ENCODE peak calls at places on chromosomes 16 and 17, in six cellular contexts. P is left ventricle myocardium inferior; X is CD8-positive, alpha-beta T cell; N is foreskin fibroblast; A is GM23338; V is dorsolateral prefrontal cortex. S is an unnamed sample.
A peak's percentile ranks its signal among the peaks of the same experiment; 100 is the strongest.

GRCh38 chr16:57795431-57795878 is 6.8 kb downstream of the KIFC3 start:
- DNase-seq in P (peak; percentile 41), X (no peak), N (peak; percentile 27), A (peak; percentile 86), V (peak; percentile 52), S (peak; percentile 32)

GRCh38 chr17:78990349-78991016 is 10.8 kb upstream of the LGALS3BP start:
- DNase-seq in P (peak; percentile 27), X (no peak), N (no peak), A (no peak), V (peak; percentile 24), S (no peak)

GRCh38 chr17:29384901-29385300 is 5.3 kb upstream of the TAOK1 start:
- DNase-seq in P (no peak), X (no peak), N (no peak), A (no peak), V (no peak), S (no peak)

GRCh38 chr17:58196610-58197009 is 4.1 kb downstream of the EPX start:
- DNase-seq in P (no peak), X (no peak), N (no peak), A (no peak), V (no peak), S (no peak)

GRCh38 chr16:86942469-86943175 is 364.3 kb downstream of the FOXL1 start:
- DNase-seq in P (no peak), X (no peak), N (peak; percentile 57), A (no peak), V (no peak), S (no peak)

GRCh38 chr17:8155341-8156173 is 3.4 kb upstream of the PER1 start:
- DNase-seq in P (no peak), X (no peak), N (no peak), A (peak; percentile 49), V (no peak), S (peak; percentile 23)

GRCh38 chr16:54059319-54059718 is 227.3 kb downstream of the IRX3 start:
- DNase-seq in P (no peak), X (no peak), N (no peak), A (no peak), V (no peak), S (no peak)

GRCh38 chr16:54595636-54596035 is 309.0 kb upstream of the IRX3 start:
- DNase-seq in P (no peak), X (no peak), N (no peak), A (no peak), V (no peak), S (no peak)

GRCh38 chr17:61361084-61361483 is 38.6 kb upstream of the TBX2 start:
- DNase-seq in P (no peak), X (no peak), N (peak; percentile 64), A (no peak), V (no peak), S (no peak)

GRCh38 chr17:16878547-16879100 is 93.3 kb downstream of the TNFRSF13B start:
- DNase-seq in P (no peak), X (no peak), N (no peak), A (no peak), V (no peak), S (no peak)

GRCh38 chr17:73068322-73069153 is 23.9 kb downstream of the SLC39A11 start:
- DNase-seq in P (no peak), X (no peak), N (peak; percentile 47), A (no peak), V (no peak), S (no peak)

GRCh38 chr17:9512323-9513168 is 63.1 kb downstream of the STX8 start:
- DNase-seq in P (no peak), X (no peak), N (peak; percentile 50), A (no peak), V (no peak), S (no peak)

GRCh38 chr17:5676012-5676411 is 91.7 kb upstream of the NLRP1 start:
- DNase-seq in P (no peak), X (no peak), N (peak; percentile 24), A (no peak), V (no peak), S (no peak)

GRCh38 chr17:50076591-50077235 is 18.4 kb upstream of the PDK2 start:
- DNase-seq in P (no peak), X (no peak), N (no peak), A (peak; percentile 90), V (no peak), S (no peak)

GRCh38 chr17:81325057-81325973 is 30.2 kb upstream of the SLC38A10 start:
- DNase-seq in P (no peak), X (no peak), N (no peak), A (no peak), V (no peak), S (no peak)

GRCh38 chr16:28917095-28917494 is 7.9 kb downstream of the RABEP2 start:
- DNase-seq in P (no peak), X (no peak), N (no peak), A (no peak), V (no peak), S (no peak)

GRCh38 chr16:27374231-27374793 is 27.7 kb upstream of the IL21R start:
- DNase-seq in P (no peak), X (no peak), N (no peak), A (no peak), V (no peak), S (no peak)

GRCh38 chr16:67229906-67230808 is 3.2 kb downstream of the TMEM208 start:
- DNase-seq in P (no peak), X (no peak), N (no peak), A (no peak), V (no peak), S (no peak)

GRCh38 chr16:3578610-3579551 is 1.7 kb upstream of the NLRC3 start:
- DNase-seq in P (no peak), X (peak; percentile 37), N (no peak), A (peak; percentile 39), V (no peak), S (no peak)

GRCh38 chr16:3579776-3580175 is 2.6 kb upstream of the NLRC3 start:
- DNase-seq in P (no peak), X (no peak), N (no peak), A (no peak), V (no peak), S (no peak)

GRCh38 chr16:3577302-3577752 is at the start of gene NLRC3:
- DNase-seq in P (no peak), X (peak; percentile 39), N (no peak), A (no peak), V (no peak), S (no peak)

GRCh38 chr16:3576211-3576610 is 992 bp downstream of the NLRC3 start:
- DNase-seq in P (no peak), X (no peak), N (no peak), A (no peak), V (no peak), S (no peak)

DNA sequence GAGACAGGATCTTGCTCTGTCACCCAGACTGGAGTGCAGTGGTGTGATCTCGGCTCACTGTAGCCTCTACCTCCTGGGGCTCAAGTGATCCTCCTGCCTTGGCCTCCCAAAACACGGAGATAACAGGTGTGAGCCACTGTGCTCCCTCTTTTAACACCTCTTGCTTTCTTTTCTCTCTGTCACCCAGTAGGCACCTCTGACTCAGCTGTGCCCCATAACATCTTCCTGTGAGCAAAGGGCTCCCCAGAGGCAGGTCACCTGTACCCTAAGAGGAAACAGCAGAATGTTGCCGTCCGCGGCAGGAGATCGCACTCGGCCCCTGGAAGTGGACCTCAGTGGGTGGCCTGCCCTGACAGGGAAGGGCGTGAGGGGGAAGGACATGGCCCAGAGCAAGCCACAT is 918 bp upstream of the NLRC3 start:
- DNase-seq in P (no peak), X (peak; percentile 26), N (no peak), A (no peak), V (no peak), S (no peak)
- H3K4me3 ChIP-seq in P (no peak overlapping the region), X (peak overlapping the region; percentile 47), N (no peak overlapping the region), A (no peak overlapping the region), V (no peak overlapping the region), S (no peak overlapping the region)

GRCh38 chr16:13923703-13924298 is 3.8 kb downstream of the ERCC4 start:
- DNase-seq in P (no peak), X (no peak), N (peak; percentile 16), A (peak; percentile 66), V (no peak), S (no peak)
- TF ChIP-seq CTCF in P (peak; percentile 75), X (peak; percentile 81), N (peak; percentile 24), A (peak; percentile 58), V (peak; percentile 72), S (peak; percentile 65)

DNA sequence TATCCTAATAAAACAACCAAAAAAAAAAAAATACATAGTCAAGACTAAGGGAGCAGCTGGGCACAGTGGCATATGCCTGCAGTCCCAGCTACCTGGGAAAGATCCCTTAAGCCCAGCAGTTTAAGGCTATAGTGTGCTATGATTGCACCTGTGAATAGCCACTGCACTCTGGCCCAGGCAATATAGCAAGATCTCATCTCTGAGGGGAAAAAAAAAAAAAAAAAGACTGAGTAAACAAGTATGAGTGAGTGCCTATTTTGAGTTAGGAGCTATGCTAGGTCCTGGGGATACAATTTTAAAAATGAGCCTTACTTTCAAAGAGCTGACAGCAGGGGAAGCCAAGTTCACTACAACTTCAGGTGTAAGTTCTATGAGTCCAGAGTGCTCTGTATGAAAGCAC is 55.4 kb downstream of the GRB2 start:
- DNase-seq in P (no peak), X (no peak), N (no peak), A (no peak), V (no peak), S (no peak)
- H3K4me3 ChIP-seq in P (no peak overlapping the region), X (no peak overlapping the region), N (no peak overlapping the region), A (no peak overlapping the region), V (no peak overlapping the region), S (no peak overlapping the region)

GRCh38 chr17:4593021-4593797 is 8.9 kb downstream of the SMTNL2 start:
- DNase-seq in P (no peak), X (no peak), N (no peak), A (no peak), V (no peak), S (no peak)

GRCh38 chr17:4591529-4591928 is 7.2 kb downstream of the SMTNL2 start:
- DNase-seq in P (no peak), X (no peak), N (no peak), A (no peak), V (no peak), S (no peak)

GRCh38 chr17:4592240-4593005 is 8.1 kb downstream of the SMTNL2 start:
- DNase-seq in P (no peak), X (no peak), N (no peak), A (no peak), V (no peak), S (no peak)

GRCh38 chr17:4596636-4597380 is 12.5 kb downstream of the SMTNL2 start:
- DNase-seq in P (no peak), X (no peak), N (no peak), A (no peak), V (no peak), S (no peak)

DNA sequence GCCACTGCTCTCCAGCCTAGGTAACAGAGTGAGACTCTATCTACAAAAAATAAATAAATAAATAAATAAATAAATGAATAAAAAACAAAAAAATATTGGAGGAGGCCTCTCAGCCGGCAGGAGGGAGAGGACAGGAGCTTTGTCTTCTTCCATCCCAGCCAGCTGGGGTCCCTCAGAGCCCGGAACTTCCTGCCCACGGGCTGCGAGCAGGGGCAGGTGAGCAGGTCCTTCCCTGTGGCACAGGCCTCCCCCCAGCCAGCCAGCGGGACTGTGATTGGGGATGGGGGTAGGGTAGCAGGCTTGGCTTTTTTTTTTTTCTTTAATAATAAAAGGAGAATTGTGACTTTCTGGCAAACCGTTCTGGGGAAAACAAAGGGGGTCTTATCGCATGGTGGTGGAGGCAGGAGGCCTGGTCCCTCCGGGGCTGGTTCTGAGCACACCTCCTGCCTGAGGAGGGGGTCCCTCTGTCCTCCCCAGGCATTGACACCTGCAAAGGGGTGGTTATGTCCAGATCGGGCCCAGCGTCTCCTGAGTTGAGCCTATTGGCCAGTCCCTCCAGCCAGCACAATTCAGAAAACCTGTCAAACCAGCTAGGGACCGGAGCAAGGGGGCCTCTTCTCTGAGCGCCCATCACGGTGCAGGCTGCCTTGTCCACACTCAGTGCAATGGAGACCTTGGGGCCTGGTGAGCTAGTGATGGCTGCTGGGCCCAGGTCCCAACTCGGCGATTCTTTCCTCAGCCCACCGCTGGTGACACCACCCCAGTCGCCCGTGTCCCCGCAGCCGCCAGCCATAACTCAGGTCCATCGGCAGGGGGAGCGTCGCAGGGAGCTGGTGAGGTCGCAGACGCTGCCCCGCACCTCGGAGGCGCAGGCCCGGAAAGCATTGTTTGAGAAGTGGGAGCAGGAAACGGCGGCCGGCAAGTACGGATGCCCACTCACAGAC is 10.3 kb downstream of the SMTNL2 start:
- DNase-seq in P (no peak), X (peak; percentile 12), N (no peak), A (peak; percentile 89), V (no peak), S (no peak)
- TF ChIP-seq CTCF in P (peak; percentile 51), X (peak; percentile 32), N (no peak), A (peak; percentile 62), V (peak; percentile 19), S (no peak)